ENCODE peak calls at places on chromosomes 1 and 21, in seven cellular contexts. One of them, this sample, is unnamed.

GRCh38 chr1:239570878-239571277 is 184.5 kb downstream of the CHRM3 start:
- DNase-seq in H1: no peak
- DNase-seq in mesendoderm: no peak
- DNase-seq in IMR-90: no peak
- DNase-seq in neuronal stem cell: no peak
- DNase-seq in trophoblast cell: no peak
- DNase-seq in H9: no peak
- DNase-seq in this sample: no peak

GRCh38 chr1:86499987-86500593 is 31.4 kb downstream of the CLCA1 start:
- DNase-seq in neuronal stem cell: no peak
- DNase-seq in trophoblast cell: peak
- DNase-seq in H9: no peak
- DNase-seq in mesendoderm: peak
- DNase-seq in IMR-90: peak
- DNase-seq in H1: no peak
- DNase-seq in this sample: peak

GRCh38 chr21:19011448-19011847 is 607.9 kb upstream of the TMPRSS15 start:
- DNase-seq in IMR-90: no peak
- DNase-seq in H1: no peak
- DNase-seq in trophoblast cell: no peak
- DNase-seq in H9: no peak
- DNase-seq in mesendoderm: no peak
- DNase-seq in neuronal stem cell: no peak
- DNase-seq in this sample: no peak

GRCh38 chr1:99767996-99768524 is 1.6 kb upstream of the FRRS1 start:
- DNase-seq in H1: no peak
- DNase-seq in IMR-90: no peak
- DNase-seq in trophoblast cell: no peak
- DNase-seq in H9: no peak
- DNase-seq in neuronal stem cell: no peak
- DNase-seq in mesendoderm: no peak
- DNase-seq in this sample: peak

GRCh38 chr1:61370177-61370907 is 288.0 kb downstream of the NFIA start:
- DNase-seq in trophoblast cell: no peak
- DNase-seq in IMR-90: no peak
- DNase-seq in neuronal stem cell: no peak
- DNase-seq in mesendoderm: no peak
- DNase-seq in H1: no peak
- DNase-seq in H9: no peak
- DNase-seq in this sample: no peak

GRCh38 chr1:210252621-210253041 is 20.0 kb downstream of the SERTAD4 start:
- DNase-seq in H9: peak
- DNase-seq in IMR-90: no peak
- DNase-seq in neuronal stem cell: peak
- DNase-seq in H1: peak
- DNase-seq in mesendoderm: peak
- DNase-seq in trophoblast cell: peak
- DNase-seq in this sample: peak

GRCh38 chr1:22808846-22809501 is 98.3 kb downstream of the EPHB2 start:
- DNase-seq in neuronal stem cell: no peak
- DNase-seq in trophoblast cell: no peak
- DNase-seq in mesendoderm: no peak
- DNase-seq in H1: no peak
- DNase-seq in H9: no peak
- DNase-seq in IMR-90: peak
- DNase-seq in this sample: peak

GRCh38 chr1:91502882-91503184 is 2.2 kb downstream of the CDC7 start:
- DNase-seq in H9: no peak
- DNase-seq in mesendoderm: peak
- DNase-seq in trophoblast cell: no peak
- DNase-seq in neuronal stem cell: no peak
- DNase-seq in IMR-90: peak
- DNase-seq in H1: no peak
- DNase-seq in this sample: peak

GRCh38 chr1:24940231-24940630 is 10.2 kb upstream of the RUNX3 start:
- DNase-seq in trophoblast cell: no peak
- DNase-seq in H9: no peak
- DNase-seq in neuronal stem cell: no peak
- DNase-seq in H1: no peak
- DNase-seq in IMR-90: no peak
- DNase-seq in mesendoderm: no peak
- DNase-seq in this sample: no peak

GRCh38 chr1:99266731-99267130 is 2.4 kb downstream of the PLPPR4 start:
- DNase-seq in mesendoderm: no peak
- DNase-seq in trophoblast cell: no peak
- DNase-seq in H1: no peak
- DNase-seq in IMR-90: peak
- DNase-seq in neuronal stem cell: no peak
- DNase-seq in H9: no peak
- DNase-seq in this sample: peak

GRCh38 chr21:28442624-28443023 is 550.1 kb downstream of the LTN1 start:
- DNase-seq in H9: no peak
- DNase-seq in IMR-90: peak
- DNase-seq in mesendoderm: no peak
- DNase-seq in neuronal stem cell: no peak
- DNase-seq in H1: no peak
- DNase-seq in trophoblast cell: peak
- DNase-seq in this sample: peak

GRCh38 chr1:114695430-114696093 is at the start of gene AMPD1:
- DNase-seq in trophoblast cell: no peak
- DNase-seq in neuronal stem cell: no peak
- DNase-seq in H1: no peak
- DNase-seq in H9: no peak
- DNase-seq in IMR-90: peak
- DNase-seq in mesendoderm: no peak
- DNase-seq in this sample: peak

GRCh38 chr1:114173704-114174103 is 20.0 kb upstream of the SYT6 start:
- DNase-seq in mesendoderm: no peak
- DNase-seq in trophoblast cell: no peak
- DNase-seq in IMR-90: no peak
- DNase-seq in H9: no peak
- DNase-seq in H1: no peak
- DNase-seq in neuronal stem cell: no peak
- DNase-seq in this sample: no peak

GRCh38 chr1:186985889-186986491 is 157.2 kb downstream of the PLA2G4A start:
- DNase-seq in mesendoderm: peak
- DNase-seq in neuronal stem cell: peak
- DNase-seq in H1: no peak
- DNase-seq in IMR-90: peak
- DNase-seq in trophoblast cell: peak
- DNase-seq in H9: no peak
- DNase-seq in this sample: peak

DNA sequence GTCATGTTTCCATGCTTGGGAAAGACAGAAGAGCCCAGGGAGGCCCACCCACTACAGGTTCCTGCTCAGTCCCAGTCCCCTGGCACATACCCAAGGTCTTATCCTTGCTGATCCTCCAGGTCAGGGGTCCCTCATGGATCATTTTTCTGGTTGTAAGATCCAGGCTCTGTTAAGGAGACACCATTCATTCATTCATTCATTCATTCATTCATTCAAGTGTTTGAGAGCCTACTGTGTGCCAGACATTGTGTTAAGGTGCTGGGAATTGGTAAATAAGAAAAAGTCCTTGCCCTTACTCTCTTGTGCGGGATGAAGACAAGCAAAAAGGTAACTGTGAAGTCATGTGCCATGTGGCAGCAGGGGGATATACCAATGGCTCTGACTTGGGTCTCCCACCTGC is 23.8 kb downstream of the LRRC71 start:
- DNase-seq in neuronal stem cell: no peak
- DNase-seq in H9: no peak
- DNase-seq in H1: no peak
- DNase-seq in trophoblast cell: no peak
- DNase-seq in IMR-90: no peak
- DNase-seq in mesendoderm: no peak
- DNase-seq in this sample: no peak
- H2AK5ac ChIP-seq in neuronal stem cell: no peak
- H2AK5ac ChIP-seq in H9: no peak
- H2AK5ac ChIP-seq in H1: no peak
- H2AK5ac ChIP-seq in trophoblast cell: no peak
- H2AK5ac ChIP-seq in IMR-90: no peak
- H2AK5ac ChIP-seq in mesendoderm: no peak
- H2AK5ac ChIP-seq in this sample: no peak

DNA sequence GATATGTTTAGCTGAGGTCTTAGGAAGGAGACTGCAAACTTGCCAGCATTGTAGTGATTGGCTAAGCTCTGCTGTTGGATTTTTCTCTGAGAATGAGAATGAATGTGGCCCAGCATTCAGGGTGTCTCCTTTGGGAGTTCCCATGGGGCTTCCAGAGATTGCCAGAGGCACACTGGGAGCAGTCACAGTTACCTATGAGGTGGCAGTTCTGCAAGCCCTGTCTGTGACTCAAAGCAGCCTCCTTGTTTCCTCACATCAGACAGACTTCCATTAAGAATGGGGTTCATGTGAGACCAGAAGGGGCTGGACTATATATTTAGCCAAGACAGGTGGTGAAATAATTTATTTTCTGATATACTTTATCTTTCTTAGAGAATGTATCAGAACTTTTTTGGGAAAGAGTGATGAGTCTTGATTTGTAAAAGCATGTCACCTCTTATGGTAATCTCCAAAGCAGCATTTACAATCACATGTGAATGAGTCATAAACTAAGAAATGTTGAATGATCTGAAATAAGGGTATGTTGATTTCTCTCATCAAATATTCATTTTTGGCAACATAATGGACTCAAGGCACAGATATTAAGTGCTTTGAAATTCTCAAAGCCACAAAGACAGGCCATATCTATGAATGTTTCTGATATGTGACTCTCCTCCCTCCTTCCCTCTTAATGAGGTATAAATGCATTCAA is 9.5 kb upstream of the SLC19A2 start:
- DNase-seq in H9: no peak
- DNase-seq in H1: no peak
- DNase-seq in IMR-90: no peak
- DNase-seq in mesendoderm: no peak
- DNase-seq in neuronal stem cell: no peak
- DNase-seq in trophoblast cell: peak
- DNase-seq in this sample: peak
- H3K4ac ChIP-seq in H9: no peak
- H3K4ac ChIP-seq in H1: no peak
- H3K4ac ChIP-seq in IMR-90: no peak
- H3K4ac ChIP-seq in mesendoderm: no peak
- H3K4ac ChIP-seq in neuronal stem cell: no peak
- H3K4ac ChIP-seq in trophoblast cell: no peak
- H3K4ac ChIP-seq in this sample: no peak

GRCh38 chr1:220294754-220295419 is 22.6 kb upstream of the RAB3GAP2 start:
- DNase-seq in H9: no peak
- DNase-seq in H1: no peak
- DNase-seq in neuronal stem cell: no peak
- DNase-seq in trophoblast cell: no peak
- DNase-seq in IMR-90: no peak
- DNase-seq in mesendoderm: no peak
- DNase-seq in this sample: peak

GRCh38 chr1:220287129-220287528 is 14.9 kb upstream of the RAB3GAP2 start:
- DNase-seq in H1: no peak
- DNase-seq in neuronal stem cell: no peak
- DNase-seq in mesendoderm: no peak
- DNase-seq in IMR-90: no peak
- DNase-seq in trophoblast cell: no peak
- DNase-seq in H9: no peak
- DNase-seq in this sample: no peak

GRCh38 chr1:220291575-220291974 is 19.3 kb upstream of the RAB3GAP2 start:
- DNase-seq in mesendoderm: no peak
- DNase-seq in trophoblast cell: no peak
- DNase-seq in H9: no peak
- DNase-seq in H1: no peak
- DNase-seq in IMR-90: no peak
- DNase-seq in neuronal stem cell: no peak
- DNase-seq in this sample: no peak

DNA sequence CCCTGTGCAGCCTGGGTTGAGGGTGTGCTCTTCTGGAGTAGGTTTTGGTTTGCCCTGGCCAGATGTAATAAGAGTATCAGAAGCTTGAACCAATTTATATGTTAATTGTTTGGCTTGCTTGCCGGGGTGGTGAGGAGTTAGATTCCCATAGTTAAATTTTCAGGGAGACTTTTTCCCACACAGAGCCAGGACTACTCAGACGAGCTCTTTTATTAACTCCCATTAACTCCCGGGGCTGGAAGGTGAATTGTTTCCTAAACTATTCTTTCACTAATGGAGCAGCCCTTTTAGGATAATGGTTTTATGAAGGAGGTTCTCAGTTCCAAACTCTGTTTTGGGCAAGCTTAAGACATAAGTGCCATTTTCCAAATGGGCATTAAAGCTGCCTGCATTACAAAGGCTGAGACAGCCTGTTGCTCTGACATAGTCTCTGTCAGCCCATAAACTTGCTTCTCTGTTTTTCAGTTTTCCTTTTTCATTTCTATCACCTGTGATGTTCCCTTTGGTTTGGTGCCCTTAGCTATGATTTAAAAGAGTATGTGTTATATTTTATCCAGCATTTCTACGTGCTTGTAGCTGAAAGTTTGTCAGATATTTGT is 18.0 kb upstream of the RAB3GAP2 start:
- DNase-seq in H9: no peak
- DNase-seq in IMR-90: no peak
- DNase-seq in neuronal stem cell: no peak
- DNase-seq in H1: no peak
- DNase-seq in mesendoderm: no peak
- DNase-seq in trophoblast cell: no peak
- DNase-seq in this sample: no peak
- H4K8ac ChIP-seq in H9: no peak
- H4K8ac ChIP-seq in IMR-90: no peak
- H4K8ac ChIP-seq in neuronal stem cell: no peak
- H4K8ac ChIP-seq in H1: no peak
- H4K8ac ChIP-seq in mesendoderm: no peak
- H4K8ac ChIP-seq in trophoblast cell: no peak
- H4K8ac ChIP-seq in this sample: no peak

GRCh38 chr1:15339580-15339979 is 70.1 kb upstream of the EFHD2 start:
- DNase-seq in H9: no peak
- DNase-seq in H1: no peak
- DNase-seq in mesendoderm: no peak
- DNase-seq in trophoblast cell: no peak
- DNase-seq in IMR-90: no peak
- DNase-seq in neuronal stem cell: no peak
- DNase-seq in this sample: no peak
- H2AK5ac ChIP-seq in H9: no peak
- H2AK5ac ChIP-seq in H1: no peak
- H2AK5ac ChIP-seq in mesendoderm: no peak
- H2AK5ac ChIP-seq in trophoblast cell: no peak
- H2AK5ac ChIP-seq in IMR-90: no peak
- H2AK5ac ChIP-seq in neuronal stem cell: no peak
- H2AK5ac ChIP-seq in this sample: no peak

DNA sequence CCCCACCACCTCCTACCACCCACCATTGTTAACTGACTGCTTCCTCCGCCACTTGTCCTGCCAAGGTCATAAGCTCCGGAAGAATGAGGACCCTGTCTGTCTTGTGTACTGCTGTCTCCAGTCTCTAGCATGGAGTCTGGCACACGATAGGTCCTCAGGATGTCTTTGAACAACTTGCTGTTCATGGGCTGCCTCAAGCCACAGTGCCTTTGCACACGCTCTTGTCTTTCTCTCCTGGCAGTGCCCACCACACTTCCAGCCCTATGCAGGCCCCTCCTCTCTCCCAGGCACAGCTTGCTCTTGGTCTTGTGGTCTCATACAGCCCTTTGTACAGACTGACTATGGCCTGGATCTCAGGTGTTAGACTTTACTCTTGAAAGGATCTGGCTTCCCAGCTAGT is 97.6 kb downstream of the ARHGEF10L start:
- DNase-seq in mesendoderm: no peak
- DNase-seq in H9: no peak
- DNase-seq in IMR-90: no peak
- DNase-seq in H1: no peak
- DNase-seq in neuronal stem cell: no peak
- DNase-seq in trophoblast cell: no peak
- DNase-seq in this sample: no peak
- H3K4ac ChIP-seq in mesendoderm: no peak
- H3K4ac ChIP-seq in H9: no peak
- H3K4ac ChIP-seq in IMR-90: peak
- H3K4ac ChIP-seq in H1: no peak
- H3K4ac ChIP-seq in neuronal stem cell: no peak
- H3K4ac ChIP-seq in trophoblast cell: no peak
- H3K4ac ChIP-seq in this sample: no peak